ENCODE peak calls at places on chromosomes 2 and 18, in six cellular contexts. W is K562, C is IMR-90, E is PC-3, O is fibroblast of lung, A is mesendoderm. B is an unnamed sample.

GRCh38 chr2:8409461-8410260 is 272.2 kb upstream of the ID2 start:
- DNase-seq in W (no peak), C (peak; percentile 23), E (peak; percentile 59), O (no peak), A (no peak), B (no peak)

GRCh38 chr2:241019441-241020139 is 21.2 kb downstream of the SNED1 start:
- DNase-seq in W (no peak), C (no peak), E (no peak), O (no peak), A (no peak), B (no peak)

GRCh38 chr18:3624818-3625716 is 175.1 kb downstream of the TGIF1 start:
- DNase-seq in W (peak; percentile 59), C (peak; percentile 98), E (peak; percentile 95), O (peak; percentile 99), A (peak; percentile 89), B (peak; percentile 93)

GRCh38 chr2:138503087-138503442 is 1.5 kb downstream of the SPOPL start:
- DNase-seq in W (no peak), C (no peak), E (peak; percentile 16), O (peak; percentile 18), A (no peak), B (no peak)

GRCh38 chr2:43803113-43803512 is 29.3 kb downstream of the DYNC2LI1 start:
- DNase-seq in W (no peak), C (peak; percentile 1), E (peak; percentile 16), O (no peak), A (no peak), B (peak; percentile 3)

GRCh38 chr2:20218331-20219320 is 6.3 kb downstream of the SDC1 start:
- DNase-seq in W (no peak), C (no peak), E (no peak), O (no peak), A (no peak), B (no peak)

GRCh38 chr18:50338122-50338521 is 36.7 kb upstream of the SKA1 start:
- DNase-seq in W (no peak), C (no peak), E (no peak), O (no peak), A (no peak), B (no peak)

GRCh38 chr2:134466141-134466540 is 212.3 kb downstream of the MGAT5 start:
- DNase-seq in W (peak; percentile 38), C (no peak), E (peak; percentile 55), O (peak; percentile 17), A (peak; percentile 76), B (no peak)

GRCh38 chr2:176129013-176129796 is at the start of gene HOXD8:
- DNase-seq in W (peak; percentile 41), C (peak; percentile 9), E (no peak), O (peak; percentile 56), A (peak; percentile 73), B (peak; percentile 34)

GRCh38 chr18:73749304-73749703 is 398.3 kb downstream of the FBXO15 start:
- DNase-seq in W (no peak), C (no peak), E (no peak), O (no peak), A (no peak), B (no peak)

GRCh38 chr2:130156624-130157004 is 11.7 kb upstream of the CCDC74B start:
- DNase-seq in W (no peak), C (no peak), E (no peak), O (no peak), A (no peak), B (no peak)

GRCh38 chr2:8590940-8591339 is 90.9 kb upstream of the ID2 start:
- DNase-seq in W (no peak), C (no peak), E (peak; percentile 63), O (no peak), A (no peak), B (no peak)

GRCh38 chr2:196360650-196361049 is 189.3 kb upstream of the STK17B start:
- DNase-seq in W (no peak), C (no peak), E (no peak), O (no peak), A (no peak), B (no peak)

GRCh38 chr2:111071480-111072143 is 49.1 kb upstream of the BCL2L11 start:
- DNase-seq in W (no peak), C (peak; percentile 73), E (peak; percentile 79), O (peak; percentile 82), A (no peak), B (peak; percentile 73)

GRCh38 chr2:229802785-229803184 is 88.4 kb upstream of the DNER start:
- DNase-seq in W (no peak), C (no peak), E (no peak), O (no peak), A (no peak), B (no peak)

GRCh38 chr2:6181525-6182270 is 489.5 kb downstream of the SOX11 start:
- DNase-seq in W (no peak), C (peak; percentile 94), E (peak; percentile 6), O (peak; percentile 86), A (no peak), B (peak; percentile 39)

GRCh38 chr2:152755029-152755428 is 36.6 kb downstream of the ARL6IP6 start:
- DNase-seq in W (no peak), C (no peak), E (no peak), O (no peak), A (peak; percentile 72), B (no peak)

GRCh38 chr2:7015007-7015950 is 98.1 kb downstream of the RNF144A start:
- DNase-seq in W (no peak), C (no peak), E (no peak), O (peak; percentile 58), A (no peak), B (peak; percentile 25)

GRCh38 chr2:12227941-12228608 is 481.6 kb downstream of the LPIN1 start:
- DNase-seq in W (no peak), C (peak; percentile 81), E (no peak), O (peak; percentile 81), A (no peak), B (peak; percentile 65)

GRCh38 chr2:38947241-38948239 is 57.9 kb downstream of the ARHGEF33 start:
- DNase-seq in W (peak; percentile 40), C (peak; percentile 75), E (peak; percentile 94), O (peak; percentile 70), A (peak; percentile 92), B (peak; percentile 80)

GRCh38 chr18:54946149-54946581 is 13.1 kb downstream of the CCDC68 start:
- DNase-seq in W (peak; percentile 17), C (peak; percentile 33), E (peak; percentile 63), O (peak; percentile 33), A (no peak), B (peak; percentile 30)

GRCh38 chr2:215917953-215918620 is 95.3 kb downstream of the MREG start:
- DNase-seq in W (no peak), C (peak; percentile 65), E (peak; percentile 87), O (peak; percentile 71), A (peak; percentile 62), B (peak; percentile 87)

GRCh38 chr2:238158018-238158806 is 558 bp upstream of the ERFE start:
- DNase-seq in W (no peak), C (no peak), E (no peak), O (no peak), A (no peak), B (no peak)

GRCh38 chr2:62687644-62688043 is 17.9 kb upstream of the EHBP1 start:
- DNase-seq in W (no peak), C (no peak), E (peak; percentile 56), O (peak; percentile 60), A (peak; percentile 26), B (peak; percentile 48)

GRCh38 chr2:10256031-10256524 is 46.6 kb upstream of the HPCAL1 start:
- DNase-seq in W (no peak), C (no peak), E (no peak), O (no peak), A (no peak), B (no peak)

GRCh38 chr2:190533968-190534309 is 583 bp downstream of the NEMP2 start:
- DNase-seq in W (no peak), C (no peak), E (no peak), O (no peak), A (no peak), B (peak; percentile 60)

GRCh38 chr2:212929116-212929515 is 222.3 kb downstream of the IKZF2 start:
- DNase-seq in W (no peak), C (no peak), E (no peak), O (peak; percentile 25), A (no peak), B (no peak)

GRCh38 chr2:98704499-98705332 is 26.2 kb downstream of the MGAT4A start:
- DNase-seq in W (no peak), C (no peak), E (no peak), O (no peak), A (peak; percentile 6), B (no peak)

GRCh38 chr2:40123746-40124145 is 328.1 kb downstream of the SLC8A1 start:
- DNase-seq in W (no peak), C (peak; percentile 24), E (no peak), O (no peak), A (no peak), B (no peak)

GRCh38 chr18:11828772-11829432 is 22.3 kb upstream of the CHMP1B start:
- DNase-seq in W (no peak), C (no peak), E (no peak), O (no peak), A (peak; percentile 58), B (no peak)
- H3K9ac ChIP-seq in W (no peak overlapping the region), C (no peak overlapping the region), E (no peak overlapping the region), O (no peak overlapping the region), A (no peak overlapping the region), B (no peak overlapping the region)

GRCh38 chr18:58386780-58387179 is 242.1 kb downstream of the ALPK2 start:
- DNase-seq in W (no peak), C (no peak), E (no peak), O (no peak), A (no peak), B (no peak)
- H3K36me3 ChIP-seq in W (peaks cover 24% of the 10 kb centered on the region), C (peaks cover 6% of the 10 kb centered on the region), E (peaks cover 55% of the 10 kb centered on the region), O (no peaks in the 10 kb centered on the region), A (peaks cover 1% of the 10 kb centered on the region), B (no peaks in the 10 kb centered on the region)

GRCh38 chr18:741931-742512 is 29.6 kb upstream of the ENOSF1 start:
- DNase-seq in W (peak; percentile 64), C (peak; percentile 63), E (peak; percentile 53), O (peak; percentile 47), A (peak; percentile 58), B (peak; percentile 76)
- H3K9ac ChIP-seq in W (no peak overlapping the region), C (no peak overlapping the region), E (no peak overlapping the region), O (no peak overlapping the region), A (no peak overlapping the region), B (no peak overlapping the region)

GRCh38 chr2:47162780-47163179 is 7.7 kb upstream of the STPG4 start:
- DNase-seq in W (no peak), C (no peak), E (no peak), O (no peak), A (no peak), B (no peak)

GRCh38 chr2:47158576-47158975 is 3.5 kb upstream of the STPG4 start:
- DNase-seq in W (no peak), C (no peak), E (no peak), O (no peak), A (no peak), B (no peak)

GRCh38 chr2:47159627-47160026 is 4.5 kb upstream of the STPG4 start:
- DNase-seq in W (no peak), C (no peak), E (no peak), O (no peak), A (no peak), B (no peak)

GRCh38 chr2:47161475-47161874 is 6.4 kb upstream of the STPG4 start:
- DNase-seq in W (no peak), C (no peak), E (no peak), O (no peak), A (peak; percentile 59), B (no peak)

DNA sequence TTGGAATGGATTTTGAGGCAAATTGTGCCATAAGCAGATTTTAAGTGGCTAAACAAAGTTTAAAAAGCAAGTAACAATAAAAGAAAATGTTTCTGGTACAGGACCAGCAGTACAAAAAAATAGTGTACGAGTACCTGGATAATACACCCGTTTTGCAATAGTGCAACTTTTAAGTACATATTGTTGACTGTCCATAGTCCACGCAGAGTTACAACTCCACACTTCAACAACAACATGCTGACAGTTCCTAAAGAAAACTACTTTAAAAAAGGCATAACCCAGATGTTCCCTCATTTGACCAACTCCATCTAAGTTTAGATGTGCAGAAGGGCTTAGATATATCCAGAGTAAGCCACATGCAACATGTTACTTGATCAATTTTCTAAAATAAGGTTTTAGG is 5.1 kb upstream of the STPG4 start:
- DNase-seq in W (no peak), C (no peak), E (no peak), O (no peak), A (no peak), B (no peak)
- H3K36me3 ChIP-seq in W (peaks cover 56% of the 10 kb centered on the region), C (peaks cover 39% of the 10 kb centered on the region), E (peaks cover 57% of the 10 kb centered on the region), O (peaks cover 23% of the 10 kb centered on the region), A (peaks cover 1% of the 10 kb centered on the region), B (peaks cover 67% of the 10 kb centered on the region)

B was measured in adipocyte.